ENCODE peak calls at places on chromosome 12, in eight cellular contexts. G is retina; Q is CD4-positive, alpha-beta T cell; L is cardiac fibroblast; C is stimulated activated CD8-positive, alpha-beta memory T cell treated with anti-CD3 and anti-CD28 coated beads, Interleukin-12 subunit alpha, Interleukin-12 subunit beta, amount 100 ng/mL, for 1 hour; O is GM03348; F is body of pancreas; Z is activated T-helper 9 cell treated with anti-CD3 and anti-CD28 coated beads, Interleukin-2, amount 50 U/mL, for 16 hours. S is an unnamed sample.

GRCh38 chr12:109999983-110000505 is 814 bp downstream of the ANKRD13A start:
- DNase-seq in Q (no peak), L (peak; percentile 65), O (peak; percentile 51), F (peak; percentile 35), Z (no peak), C (no peak), G (peak; percentile 33), S (no peak)

GRCh38 chr12:112340983-112341840 is 41.0 kb downstream of the HECTD4 start:
- DNase-seq in Z (no peak), C (no peak), Q (no peak), L (no peak), O (no peak), G (no peak), F (no peak), S (no peak)

GRCh38 chr12:108547633-108548172 is 13.3 kb downstream of the SART3 start:
- DNase-seq in F (no peak), O (no peak), G (no peak), Z (no peak), Q (no peak), C (no peak), L (no peak), S (no peak)

GRCh38 chr12:128076188-128076587 is 190.8 kb upstream of the TMEM132C start:
- DNase-seq in Z (no peak), C (no peak), O (peak; percentile 40), Q (no peak), F (no peak), G (no peak), L (no peak), S (no peak)

GRCh38 chr12:54262403-54262925 is 17.5 kb downstream of the CBX5 start:
- DNase-seq in F (peak; percentile 20), O (peak; percentile 37), L (peak; percentile 51), Q (no peak), Z (no peak), G (no peak), C (no peak), S (no peak)

GRCh38 chr12:66045506-66045905 is 85.0 kb downstream of the LLPH start:
- DNase-seq in Q (no peak), Z (no peak), O (no peak), L (no peak), F (no peak), G (no peak), C (no peak), S (no peak)

GRCh38 chr12:24012528-24012927 is 63.1 kb upstream of the SOX5 start:
- DNase-seq in Z (no peak), G (no peak), O (no peak), Q (no peak), L (peak; percentile 40), F (no peak), C (no peak), S (no peak)

GRCh38 chr12:120709976-120710804 is at the start of gene UNC119B:
- DNase-seq in C (peak; percentile 64), Q (peak; percentile 59), Z (peak; percentile 71), F (peak; percentile 75), G (peak; percentile 85), O (peak; percentile 95), L (peak; percentile 44), S (peak; percentile 63)

GRCh38 chr12:123546281-123546680 is 12.8 kb upstream of the RILPL1 start:
- DNase-seq in F (no peak), Q (no peak), L (no peak), C (no peak), O (peak; percentile 60), Z (no peak), G (no peak), S (no peak)

GRCh38 chr12:501722-502447 is 42.1 kb downstream of the B4GALNT3 start:
- DNase-seq in F (peak; percentile 51), Q (no peak), O (no peak), C (no peak), Z (no peak), L (no peak), G (no peak), S (no peak)

GRCh38 chr12:6852651-6853354 is 853 bp downstream of the USP5 start:
- DNase-seq in O (peak; percentile 75), G (no peak), Q (peak; percentile 51), F (no peak), L (peak; percentile 81), Z (peak; percentile 48), C (no peak), S (peak; percentile 57)

GRCh38 chr12:11723993-11724392 is 74.5 kb downstream of the ETV6 start:
- DNase-seq in G (no peak), O (no peak), Z (no peak), Q (no peak), L (peak; percentile 51), F (peak; percentile 63), C (no peak), S (no peak)

GRCh38 chr12:57496822-57497221 is 9.0 kb downstream of the MARS1 start:
- DNase-seq in F (no peak), L (no peak), C (no peak), G (no peak), Z (no peak), O (no peak), Q (no peak), S (no peak)

GRCh38 chr12:124685689-124685993 is 118.2 kb upstream of the NCOR2 start:
- DNase-seq in O (no peak), F (no peak), Q (no peak), G (no peak), L (no peak), C (no peak), Z (no peak), S (no peak)

GRCh38 chr12:6548556-6549378 is 7.1 kb downstream of the IFFO1 start:
- DNase-seq in F (no peak), Z (no peak), Q (no peak), L (peak; percentile 81), G (no peak), C (no peak), O (peak; percentile 61), S (no peak)

GRCh38 chr12:52213541-52214420 is 19.3 kb upstream of the KRT7 start:
- DNase-seq in O (peak; percentile 88), C (no peak), L (peak; percentile 87), F (peak; percentile 91), Q (no peak), Z (peak; percentile 18), G (peak; percentile 81), S (no peak)

GRCh38 chr12:2618291-2618995 is 176.3 kb upstream of the FKBP4 start:
- DNase-seq in L (no peak), C (no peak), Q (no peak), F (no peak), G (no peak), O (no peak), Z (no peak), S (no peak)

GRCh38 chr12:112482734-112483133 is 64.0 kb downstream of the PTPN11 start:
- DNase-seq in C (no peak), L (no peak), G (no peak), Z (no peak), F (no peak), Q (no peak), O (no peak), S (no peak)

GRCh38 chr12:50246873-50247612 is 36.3 kb downstream of the LIMA1 start:
- DNase-seq in Q (no peak), O (peak; percentile 89), F (peak; percentile 74), Z (no peak), C (no peak), L (peak; percentile 94), G (no peak), S (no peak)

GRCh38 chr12:39402922-39403321 is 40.0 kb downstream of the KIF21A start:
- DNase-seq in O (no peak), Z (no peak), Q (no peak), G (no peak), F (no peak), L (no peak), C (no peak), S (no peak)